ENCODE peak calls at places on chromosomes 12 and 14, in six cellular contexts. O is heart right ventricle, X is ACHN, Z is dorsolateral prefrontal cortex, N is NCI-H748 treated with DMSO at 0.1 percent for 48 hours, L is SW 1271. V is an unnamed sample.

GRCh38 chr14:60195179-60195810 is 30.1 kb upstream of the DHRS7 start:
- DNase-seq in N (no peak), X (no peak), L (no peak), O (no peak), Z (no peak), V (peak)

GRCh38 chr12:119713551-119714031 is 45.7 kb downstream of the PRKAB1 start:
- DNase-seq in O (no peak), N (no peak), X (no peak), L (no peak), Z (no peak), V (no peak)

GRCh38 chr14:32331227-32331597 is 2.1 kb downstream of the AKAP6 start:
- DNase-seq in L (no peak), O (no peak), N (peak), X (no peak), Z (no peak), V (peak)

GRCh38 chr12:46982629-46983392 is 96.6 kb upstream of the PCED1B start:
- DNase-seq in N (no peak), L (no peak), O (no peak), X (no peak), Z (no peak), V (no peak)

GRCh38 chr12:57866308-57867019 is 19.9 kb upstream of the CTDSP2 start:
- DNase-seq in X (no peak), O (no peak), N (no peak), L (no peak), Z (no peak), V (no peak)

GRCh38 chr12:32273712-32274111 is 125.6 kb upstream of the FGD4 start:
- DNase-seq in X (peak), L (no peak), Z (no peak), O (no peak), N (no peak), V (no peak)

GRCh38 chr14:23514009-23514962 is 37.3 kb downstream of the ZFHX2 start:
- DNase-seq in Z (peak), N (no peak), O (peak), L (no peak), X (no peak), V (peak)

GRCh38 chr12:106138646-106139421 is at the start of gene NUAK1:
- DNase-seq in L (no peak), N (no peak), Z (peak), O (peak), X (peak), V (peak)

GRCh38 chr12:89710873-89711179 is 2.2 kb upstream of the ATP2B1 start:
- DNase-seq in X (no peak), L (no peak), O (no peak), N (no peak), Z (no peak), V (no peak)

GRCh38 chr14:68282479-68283377 is 463.1 kb downstream of the RAD51B start:
- DNase-seq in N (no peak), Z (no peak), L (no peak), O (no peak), X (no peak), V (no peak)

GRCh38 chr12:42322567-42322966 is 3.3 kb downstream of the ZCRB1 start:
- DNase-seq in O (no peak), N (no peak), Z (no peak), X (no peak), L (no peak), V (no peak)

GRCh38 chr12:72547593-72547992 is 275.4 kb downstream of the TRHDE start:
- DNase-seq in Z (no peak), N (no peak), L (no peak), O (no peak), X (peak), V (no peak)

GRCh38 chr14:77025744-77026165 is 2.8 kb downstream of the IRF2BPL start:
- DNase-seq in N (no peak), Z (no peak), O (no peak), L (no peak), X (no peak), V (no peak)

GRCh38 chr12:118549506-118550109 is 173.3 kb downstream of the SUDS3 start:
- DNase-seq in O (no peak), Z (no peak), L (no peak), X (peak), N (no peak), V (no peak)

GRCh38 chr14:72904840-72905561 is 11.1 kb upstream of the DPF3 start:
- DNase-seq in L (no peak), N (peak), O (peak), Z (peak), X (peak), V (peak)

GRCh38 chr12:41604830-41605229 is 416.7 kb downstream of the PDZRN4 start:
- DNase-seq in L (no peak), Z (no peak), N (no peak), O (no peak), X (no peak), V (no peak)

GRCh38 chr14:66425402-66425801 is 60.8 kb upstream of the CCDC196 start:
- DNase-seq in O (peak), N (no peak), X (no peak), Z (no peak), L (no peak), V (no peak)

GRCh38 chr14:51539571-51540037 is 112.1 kb upstream of the FRMD6 start:
- DNase-seq in X (peak), Z (no peak), N (no peak), O (no peak), L (peak), V (no peak)

GRCh38 chr14:50089213-50089612 is 27.2 kb downstream of the VCPKMT start:
- DNase-seq in X (no peak), Z (no peak), N (no peak), O (no peak), L (no peak), V (no peak)

GRCh38 chr14:88312262-88312661 is 10.8 kb downstream of the KCNK10 start:
- DNase-seq in L (no peak), O (no peak), N (no peak), X (no peak), Z (peak), V (no peak)

GRCh38 chr12:22709292-22709691 is 84.3 kb downstream of the ETNK1 start:
- DNase-seq in Z (no peak), L (no peak), N (peak), O (no peak), X (peak), V (no peak)

GRCh38 chr14:91380610-91381371 is 36.8 kb downstream of the CCDC88C start:
- DNase-seq in L (no peak), X (no peak), O (peak), Z (no peak), N (no peak), V (peak)

GRCh38 chr14:79701371-79701770 is 509.9 kb downstream of the DIO2 start:
- DNase-seq in N (no peak), X (no peak), L (no peak), Z (no peak), O (no peak), V (no peak)

GRCh38 chr12:130053641-130054040 is 108.6 kb upstream of the FZD10 start:
- DNase-seq in O (no peak), L (no peak), N (peak), X (no peak), Z (no peak), V (peak)

GRCh38 chr12:98719515-98720504 is 74.7 kb downstream of the APAF1 start:
- DNase-seq in O (no peak), L (no peak), X (no peak), N (no peak), Z (no peak), V (no peak)

GRCh38 chr12:106157802-106158201 is 19.0 kb upstream of the NUAK1 start:
- DNase-seq in L (no peak), Z (no peak), O (no peak), X (no peak), N (no peak), V (no peak)

GRCh38 chr14:90580381-90581335 is 183.8 kb downstream of the CALM1 start:
- DNase-seq in O (no peak), L (no peak), N (no peak), Z (peak), X (no peak), V (peak)

GRCh38 chr14:72679106-72679505 is 214.8 kb downstream of the DPF3 start:
- DNase-seq in L (no peak), N (no peak), Z (peak), O (peak), X (no peak), V (peak)

GRCh38 chr14:61638595-61639391 is 56.5 kb upstream of the HIF1A start:
- DNase-seq in N (no peak), O (no peak), Z (no peak), L (no peak), X (no peak), V (no peak)

GRCh38 chr14:89303452-89304435 is 113.3 kb downstream of the FOXN3 start:
- DNase-seq in O (peak), L (no peak), N (peak), Z (peak), X (peak), V (peak)

GRCh38 chr12:68899251-68899771 is 33.7 kb downstream of the CPM start:
- DNase-seq in X (peak), N (no peak), Z (no peak), L (no peak), O (peak), V (peak)

GRCh38 chr12:120399531-120399930 is 30.6 kb upstream of the MSI1 start:
- DNase-seq in X (no peak), N (no peak), L (no peak), O (no peak), Z (no peak), V (no peak)

GRCh38 chr12:108724054-108724889 is 7.0 kb downstream of the CORO1C start:
- DNase-seq in L (no peak), X (peak), Z (no peak), O (no peak), N (no peak), V (no peak)

GRCh38 chr12:6333566-6333965 is 8.3 kb downstream of the TNFRSF1A start:
- DNase-seq in L (peak), N (no peak), X (peak), O (no peak), Z (no peak), V (no peak)

GRCh38 chr14:21227981-21228380 is 41.3 kb downstream of the HNRNPC start:
- DNase-seq in Z (no peak), N (no peak), O (no peak), X (peak), L (no peak), V (no peak)

GRCh38 chr14:96497586-96497985 is 4.6 kb upstream of the PAPOLA start:
- DNase-seq in O (no peak), N (no peak), Z (no peak), X (no peak), L (no peak), V (no peak)

GRCh38 chr14:104686624-104687517 is 2.5 kb upstream of the INF2 start:
- DNase-seq in Z (peak), L (no peak), O (no peak), N (no peak), X (no peak), V (no peak)